ENCODE peak calls at places on chromosomes 7 and 10, in eight cellular contexts. O is GM04504; V is H9; T is activated T-helper 1 cell treated with anti-CD3 and anti-CD28 coated beads, Interleukin-2, amount 50 U/mL, for 16 hours; G is T-helper 1 cell; Z is ovary; E is pancreas; K is head of caudate nucleus. B is an unnamed sample.

GRCh38 chr7:85734823-85735222 is 548.0 kb upstream of the SEMA3D start:
- DNase-seq in K (no peak), T (no peak), Z (no peak), V (no peak), O (no peak), E (no peak), G (no peak), B (no peak)

GRCh38 chr7:37320840-37321468 is 127.7 kb downstream of the ELMO1 start:
- DNase-seq in E (no peak), O (no peak), V (no peak), G (no peak), T (no peak), K (no peak), Z (no peak), B (no peak)

GRCh38 chr7:94228678-94229077 is 166.0 kb upstream of the COL1A2 start:
- DNase-seq in G (no peak), E (no peak), K (no peak), T (no peak), O (no peak), V (no peak), Z (no peak), B (no peak)

GRCh38 chr10:43251664-43252165 is 15.2 kb downstream of the RASGEF1A start:
- DNase-seq in Z (peak), G (no peak), V (peak), O (no peak), K (no peak), E (no peak), T (peak), B (no peak)

GRCh38 chr10:98349508-98349922 is 65.5 kb downstream of the PYROXD2 start:
- DNase-seq in Z (no peak), E (no peak), V (no peak), T (no peak), K (no peak), O (peak), G (no peak), B (peak)

GRCh38 chr7:232571-233455 is 40.4 kb downstream of the FAM20C start:
- DNase-seq in O (peak), V (no peak), G (no peak), Z (no peak), E (no peak), T (no peak), K (no peak), B (peak)

GRCh38 chr7:41319601-41320000 is 383.3 kb downstream of the INHBA start:
- DNase-seq in T (no peak), V (no peak), G (no peak), Z (no peak), K (no peak), O (no peak), E (no peak), B (no peak)

GRCh38 chr10:132626761-132627735 is 89.5 kb downstream of the INPP5A start:
- DNase-seq in O (no peak), K (peak), G (no peak), Z (peak), E (peak), V (no peak), T (no peak), B (no peak)

GRCh38 chr7:86904949-86905834 is 154.3 kb downstream of the ELAPOR2 start:
- DNase-seq in Z (no peak), K (peak), T (no peak), V (no peak), E (no peak), O (peak), G (no peak), B (peak)

GRCh38 chr10:50653142-50653541 is 29.4 kb upstream of the SGMS1 start:
- DNase-seq in E (no peak), Z (no peak), T (no peak), O (no peak), G (no peak), K (peak), V (no peak), B (peak)

GRCh38 chr7:27191081-27191715 is 6.2 kb upstream of the HOXA11 start:
- DNase-seq in Z (no peak), V (peak), O (no peak), G (no peak), K (no peak), T (no peak), E (peak), B (no peak)

GRCh38 chr10:5362873-5363272 is 1.9 kb upstream of the UCN3 start:
- DNase-seq in V (no peak), O (no peak), E (no peak), G (no peak), K (no peak), Z (no peak), T (no peak), B (no peak)

GRCh38 chr10:132145521-132146185 is 41.1 kb upstream of the DPYSL4 start:
- DNase-seq in G (no peak), T (no peak), K (no peak), E (peak), O (no peak), V (no peak), Z (no peak), B (no peak)

GRCh38 chr7:155851892-155852291 is 39.6 kb upstream of the SHH start:
- DNase-seq in K (no peak), Z (no peak), T (no peak), V (peak), O (no peak), G (no peak), E (no peak), B (no peak)

GRCh38 chr10:110336111-110336721 is 31.5 kb upstream of the SMNDC1 start:
- DNase-seq in G (no peak), Z (no peak), E (no peak), O (peak), V (peak), T (no peak), K (peak), B (peak)

GRCh38 chr10:84683980-84684740 is 355.8 kb downstream of the CCSER2 start:
- DNase-seq in K (no peak), G (no peak), O (no peak), E (no peak), T (no peak), V (no peak), Z (no peak), B (no peak)

GRCh38 chr7:95004618-95005282 is 97.4 kb downstream of the PPP1R9A start:
- DNase-seq in G (no peak), Z (no peak), T (no peak), E (no peak), K (no peak), V (no peak), O (no peak), B (no peak)

GRCh38 chr10:102140913-102141540 is 8.2 kb downstream of the PPRC1 start:
- DNase-seq in V (no peak), E (peak), O (no peak), K (no peak), Z (no peak), T (no peak), G (no peak), B (no peak)

GRCh38 chr7:36238138-36238537 is 85.1 kb downstream of the EEPD1 start:
- DNase-seq in G (no peak), K (no peak), V (no peak), T (no peak), E (no peak), Z (no peak), O (no peak), B (no peak)

GRCh38 chr7:121761399-121761798 is 111.6 kb upstream of the PTPRZ1 start:
- DNase-seq in E (no peak), V (no peak), G (no peak), O (no peak), T (no peak), K (no peak), Z (no peak), B (no peak)

GRCh38 chr7:132066776-132067175 is 509.5 kb downstream of the PLXNA4 start:
- DNase-seq in K (peak), E (no peak), O (no peak), G (no peak), Z (peak), V (no peak), T (no peak), B (no peak)

GRCh38 chr10:46094931-46095755 is 49.1 kb upstream of the MSMB start:
- DNase-seq in K (no peak), O (no peak), E (no peak), Z (no peak), G (no peak), V (no peak), T (no peak), B (no peak)

GRCh38 chr10:69901623-69902505 is 100.2 kb downstream of the COL13A1 start:
- DNase-seq in E (peak), T (no peak), K (peak), O (no peak), Z (no peak), V (peak), G (no peak), B (peak)

GRCh38 chr10:38027992-38028391 is 17.5 kb downstream of the ZNF33A start:
- DNase-seq in E (no peak), O (no peak), G (no peak), Z (no peak), T (no peak), K (no peak), V (no peak), B (no peak)